ENCODE peak calls at places on chromosomes 1 and 21, in four cellular contexts. One of them, this sample, is unnamed.

GRCh38 chr21:35048183-35048601 is 910 bp downstream of the RUNX1 start:
- DNase-seq in stomach: no peak
- DNase-seq in right lobe of liver: no peak
- DNase-seq in Peyer's patch: no peak
- DNase-seq in this sample: no peak

GRCh38 chr1:114549137-114549536 is 32.3 kb downstream of the BCAS2 start:
- DNase-seq in stomach: no peak
- DNase-seq in right lobe of liver: no peak
- DNase-seq in Peyer's patch: no peak
- DNase-seq in this sample: no peak

GRCh38 chr1:229817936-229818335 is 191.9 kb downstream of the URB2 start:
- DNase-seq in stomach: no peak
- DNase-seq in right lobe of liver: no peak
- DNase-seq in Peyer's patch: no peak
- DNase-seq in this sample: no peak

GRCh38 chr21:32520885-32521735 is 64.2 kb downstream of the TCP10L start:
- DNase-seq in stomach: peak; percentile 54
- DNase-seq in right lobe of liver: no peak
- DNase-seq in Peyer's patch: peak; percentile 57
- DNase-seq in this sample: peak; percentile 91

GRCh38 chr1:223832637-223832943 is 13.2 kb downstream of the TP53BP2 start:
- DNase-seq in stomach: no peak
- DNase-seq in right lobe of liver: no peak
- DNase-seq in Peyer's patch: no peak
- DNase-seq in this sample: no peak

GRCh38 chr1:246567258-246568235 is 1.3 kb downstream of the CNST start:
- DNase-seq in stomach: no peak
- DNase-seq in right lobe of liver: no peak
- DNase-seq in Peyer's patch: no peak
- DNase-seq in this sample: no peak

GRCh38 chr1:15799928-15800835 is 7.3 kb downstream of the UQCRHL start:
- DNase-seq in stomach: peak; percentile 82
- DNase-seq in right lobe of liver: peak; percentile 86
- DNase-seq in Peyer's patch: peak; percentile 93
- DNase-seq in this sample: peak; percentile 46

GRCh38 chr21:37074546-37074945 is 1.5 kb downstream of the TTC3 start:
- DNase-seq in stomach: no peak
- DNase-seq in right lobe of liver: no peak
- DNase-seq in Peyer's patch: no peak
- DNase-seq in this sample: no peak

GRCh38 chr1:163162281-163162937 is 40.3 kb downstream of the RGS5 start:
- DNase-seq in stomach: no peak
- DNase-seq in right lobe of liver: no peak
- DNase-seq in Peyer's patch: no peak
- DNase-seq in this sample: no peak

GRCh38 chr1:3463013-3463385 is 8.5 kb downstream of the ARHGEF16 start:
- DNase-seq in stomach: no peak
- DNase-seq in right lobe of liver: no peak
- DNase-seq in Peyer's patch: peak; percentile 48
- DNase-seq in this sample: no peak

GRCh38 chr1:222606757-222607156 is 11.1 kb upstream of the MIA3 start:
- DNase-seq in stomach: no peak
- DNase-seq in right lobe of liver: no peak
- DNase-seq in Peyer's patch: no peak
- DNase-seq in this sample: no peak

GRCh38 chr1:42321731-42322130 is 13.3 kb downstream of the FOXJ3 start:
- DNase-seq in stomach: no peak
- DNase-seq in right lobe of liver: no peak
- DNase-seq in Peyer's patch: no peak
- DNase-seq in this sample: no peak

GRCh38 chr21:28431527-28432200 is 561.0 kb downstream of the LTN1 start:
- DNase-seq in stomach: no peak
- DNase-seq in right lobe of liver: no peak
- DNase-seq in Peyer's patch: no peak
- DNase-seq in this sample: no peak

GRCh38 chr1:14964698-14965055 is 188.9 kb upstream of the TMEM51 start:
- DNase-seq in stomach: no peak
- DNase-seq in right lobe of liver: no peak
- DNase-seq in Peyer's patch: no peak
- DNase-seq in this sample: no peak

GRCh38 chr1:54046671-54047383 is 6.2 kb downstream of the TMEM59 start:
- DNase-seq in stomach: no peak
- DNase-seq in right lobe of liver: no peak
- DNase-seq in Peyer's patch: no peak
- DNase-seq in this sample: no peak

GRCh38 chr1:151282883-151283725 is 1.0 kb downstream of the ZNF687 start:
- DNase-seq in stomach: peak; percentile 35
- DNase-seq in right lobe of liver: no peak
- DNase-seq in Peyer's patch: peak; percentile 59
- DNase-seq in this sample: peak; percentile 49

GRCh38 chr1:1305300-1306069 is 2.2 kb downstream of the ACAP3 start:
- DNase-seq in stomach: peak; percentile 79
- DNase-seq in right lobe of liver: no peak
- DNase-seq in Peyer's patch: peak; percentile 82
- DNase-seq in this sample: peak; percentile 85

GRCh38 chr1:225460737-225461532 is 33.1 kb upstream of the LBR start:
- DNase-seq in stomach: no peak
- DNase-seq in right lobe of liver: no peak
- DNase-seq in Peyer's patch: no peak
- DNase-seq in this sample: no peak

GRCh38 chr1:151549199-151549598 is 9.1 kb downstream of the TUFT1 start:
- DNase-seq in stomach: no peak
- DNase-seq in right lobe of liver: no peak
- DNase-seq in Peyer's patch: no peak
- DNase-seq in this sample: no peak

GRCh38 chr1:156608981-156609380 is 7.7 kb upstream of the GPATCH4 start:
- DNase-seq in stomach: peak; percentile 51
- DNase-seq in right lobe of liver: no peak
- DNase-seq in Peyer's patch: no peak
- DNase-seq in this sample: no peak

GRCh38 chr1:115796897-115797296 is 28.4 kb upstream of the CASQ2 start:
- DNase-seq in stomach: no peak
- DNase-seq in right lobe of liver: no peak
- DNase-seq in Peyer's patch: no peak
- DNase-seq in this sample: no peak

GRCh38 chr1:205851993-205852392 is 2.1 kb upstream of the PM20D1 start:
- DNase-seq in stomach: no peak
- DNase-seq in right lobe of liver: no peak
- DNase-seq in Peyer's patch: no peak
- DNase-seq in this sample: no peak

GRCh38 chr1:205852969-205853368 is 3.0 kb upstream of the PM20D1 start:
- DNase-seq in stomach: no peak
- DNase-seq in right lobe of liver: no peak
- DNase-seq in Peyer's patch: no peak
- DNase-seq in this sample: no peak

GRCh38 chr1:205849619-205850355 is at the start of gene PM20D1:
- DNase-seq in stomach: peak; percentile 67
- DNase-seq in right lobe of liver: peak; percentile 58
- DNase-seq in Peyer's patch: peak; percentile 52
- DNase-seq in this sample: peak; percentile 67
- TF ChIP-seq POLR2A in stomach: no peak
- TF ChIP-seq POLR2A in right lobe of liver: peak; percentile 15
- TF ChIP-seq POLR2A in Peyer's patch: no peak
- TF ChIP-seq POLR2A in this sample: no peak

DNA sequence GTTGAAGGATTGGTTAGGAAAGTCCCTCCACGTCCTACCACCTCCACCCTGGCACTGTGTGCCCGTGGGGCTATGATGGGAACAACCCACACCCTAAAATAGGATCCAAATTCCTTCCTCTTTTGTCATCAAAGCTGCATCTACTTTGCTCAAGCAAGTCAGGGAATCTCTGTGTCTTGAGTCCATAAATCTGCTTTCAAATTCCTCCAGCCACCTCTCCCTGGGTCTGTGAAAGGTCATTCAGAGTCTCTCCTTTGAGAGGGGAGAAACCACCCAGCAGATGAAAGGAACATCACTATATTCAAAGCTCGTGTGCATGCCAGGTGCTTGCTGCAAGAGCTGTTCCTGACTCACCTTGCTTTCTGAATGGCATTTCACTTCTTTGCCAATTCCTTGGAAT is 243.6 kb downstream of the TM2D1 start:
- DNase-seq in stomach: no peak
- DNase-seq in right lobe of liver: no peak
- DNase-seq in Peyer's patch: no peak
- DNase-seq in this sample: no peak
- TF ChIP-seq CTCF in stomach: no peak
- TF ChIP-seq CTCF in right lobe of liver: no peak
- TF ChIP-seq CTCF in Peyer's patch: no peak
- TF ChIP-seq CTCF in this sample: no peak

GRCh38 chr1:52056110-52056936 is at the start of gene BTF3L4:
- DNase-seq in stomach: peak; percentile 96
- DNase-seq in right lobe of liver: peak; percentile 98
- DNase-seq in Peyer's patch: peak; percentile 96
- DNase-seq in this sample: peak; percentile 90
- TF ChIP-seq POLR2A in stomach: no peak
- TF ChIP-seq POLR2A in right lobe of liver: peak; percentile 69
- TF ChIP-seq POLR2A in Peyer's patch: peak; percentile 38
- TF ChIP-seq POLR2A in this sample: peak; percentile 78

GRCh38 chr1:190084552-190084951 is 393.1 kb downstream of the BRINP3 start:
- DNase-seq in stomach: no peak
- DNase-seq in right lobe of liver: no peak
- DNase-seq in Peyer's patch: no peak
- DNase-seq in this sample: no peak
- TF ChIP-seq CTCF in stomach: no peak
- TF ChIP-seq CTCF in right lobe of liver: no peak
- TF ChIP-seq CTCF in Peyer's patch: no peak
- TF ChIP-seq CTCF in this sample: no peak

GRCh38 chr1:89822999-89823628 is 2.3 kb downstream of the LRRC8D start:
- DNase-seq in stomach: no peak
- DNase-seq in right lobe of liver: no peak
- DNase-seq in Peyer's patch: no peak
- DNase-seq in this sample: no peak

GRCh38 chr1:89822109-89822962 is 1.5 kb downstream of the LRRC8D start:
- DNase-seq in stomach: no peak
- DNase-seq in right lobe of liver: no peak
- DNase-seq in Peyer's patch: no peak
- DNase-seq in this sample: no peak

GRCh38 chr1:89823679-89824292 is 3.0 kb downstream of the LRRC8D start:
- DNase-seq in stomach: no peak
- DNase-seq in right lobe of liver: no peak
- DNase-seq in Peyer's patch: no peak
- DNase-seq in this sample: no peak

GRCh38 chr1:89820423-89821321 is at the start of gene LRRC8D:
- DNase-seq in stomach: peak; percentile 86
- DNase-seq in right lobe of liver: peak; percentile 91
- DNase-seq in Peyer's patch: peak; percentile 93
- DNase-seq in this sample: peak; percentile 66

DNA sequence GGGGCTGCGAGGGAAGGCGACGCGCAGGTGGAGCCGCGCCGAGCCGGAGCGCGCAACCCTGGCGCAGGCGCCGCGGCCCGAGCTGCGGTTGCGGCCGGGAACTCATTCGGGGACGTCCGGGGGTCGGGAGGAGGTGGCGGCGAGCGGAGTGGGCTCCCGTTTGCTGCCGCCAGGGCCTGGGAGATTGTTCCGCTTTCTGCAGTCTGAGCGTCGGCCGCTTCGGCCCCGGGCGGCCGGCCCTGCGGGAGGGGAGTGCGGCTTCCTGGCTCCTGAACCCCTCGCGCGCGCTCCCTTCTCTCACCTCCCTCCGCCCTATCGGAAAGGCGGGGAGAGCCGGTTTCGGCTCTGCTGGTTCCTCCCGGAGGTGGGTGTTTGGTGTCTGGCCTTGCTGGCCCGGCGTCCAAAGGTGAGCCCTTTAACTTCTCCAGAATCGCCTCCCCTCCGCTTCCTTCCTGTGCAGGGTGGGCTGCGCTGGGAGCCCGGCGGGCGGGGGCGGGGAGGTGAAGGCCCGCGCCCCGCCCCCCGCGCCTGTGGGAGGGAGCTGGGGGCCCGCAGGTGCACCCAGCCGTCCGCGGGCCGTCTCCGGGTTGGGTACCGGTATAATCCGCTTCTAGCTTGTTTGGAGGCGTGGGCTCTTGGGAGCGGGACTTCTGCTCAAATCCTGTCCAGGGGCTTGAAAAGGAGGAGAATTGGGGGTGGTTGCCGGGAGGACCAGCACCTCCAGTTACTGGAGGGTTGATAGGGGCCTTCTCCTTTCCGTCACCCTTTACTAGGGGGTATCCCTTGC is 683 bp downstream of the LRRC8D start:
- DNase-seq in stomach: peak; percentile 55
- DNase-seq in right lobe of liver: peak; percentile 73
- DNase-seq in Peyer's patch: peak; percentile 77
- DNase-seq in this sample: peak; percentile 21
- TF ChIP-seq POLR2A in stomach: no peak
- TF ChIP-seq POLR2A in right lobe of liver: no peak
- TF ChIP-seq POLR2A in Peyer's patch: no peak
- TF ChIP-seq POLR2A in this sample: no peak

GRCh38 chr21:43740497-43741156 is 21.7 kb downstream of the PDXK start:
- DNase-seq in stomach: peak; percentile 68
- DNase-seq in right lobe of liver: no peak
- DNase-seq in Peyer's patch: peak; percentile 81
- DNase-seq in this sample: peak; percentile 60
- TF ChIP-seq CTCF in stomach: no peak
- TF ChIP-seq CTCF in right lobe of liver: no peak
- TF ChIP-seq CTCF in Peyer's patch: no peak
- TF ChIP-seq CTCF in this sample: no peak

DNA sequence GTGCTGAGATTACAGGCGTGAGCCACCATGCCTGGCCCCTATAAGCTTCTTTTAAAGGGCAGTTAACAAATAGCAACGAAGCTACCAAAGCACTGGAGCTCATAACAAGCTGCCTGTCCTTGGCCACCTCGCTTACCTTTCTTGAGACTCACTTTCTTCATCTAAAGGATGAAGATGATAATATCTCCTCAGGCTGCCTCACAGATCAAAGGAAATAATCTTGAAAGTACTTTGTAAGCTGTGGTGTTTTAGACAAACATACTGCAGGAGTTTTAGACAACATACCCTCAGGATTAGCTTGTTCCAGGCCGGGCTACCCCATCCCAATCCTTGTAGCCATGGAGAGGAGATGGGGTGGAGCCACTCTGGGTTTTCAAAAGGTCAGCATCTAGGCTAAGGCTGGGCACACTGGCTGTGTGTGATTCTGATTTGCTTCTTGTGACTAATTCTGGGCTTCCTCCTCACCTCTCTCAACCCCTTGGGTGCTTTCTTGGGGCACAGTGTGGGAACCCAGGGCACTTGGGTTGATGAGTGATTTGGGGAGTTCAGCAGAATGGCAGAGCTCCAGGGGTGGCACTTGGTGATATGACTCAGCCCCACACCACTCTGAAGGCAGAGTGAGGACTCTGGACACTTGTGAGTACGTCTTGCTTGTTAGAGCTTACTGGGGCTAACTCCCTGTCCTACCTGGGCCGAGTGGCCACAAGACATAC is 5.2 kb downstream of the GPR25 start:
- DNase-seq in stomach: no peak
- DNase-seq in right lobe of liver: no peak
- DNase-seq in Peyer's patch: no peak
- DNase-seq in this sample: no peak
- TF ChIP-seq POLR2A in stomach: no peak
- TF ChIP-seq POLR2A in right lobe of liver: no peak
- TF ChIP-seq POLR2A in Peyer's patch: no peak
- TF ChIP-seq POLR2A in this sample: no peak

This sample was measured in uterus.